ENCODE peak calls at places on chromosome 15, in nine cellular contexts. V is fibroblast of mammary gland, D is left ventricle myocardium inferior, T is heart right ventricle, P is A549, J is progenitor cell of endocrine pancreas, C is astrocyte of the spinal cord, N is H1, W is WERI-Rb-1. L is an unnamed sample.

GRCh38 chr15:24848050-24848449 is 106.7 kb upstream of the SNRPN start:
- DNase-seq in V (peak; percentile 23), D (peak; percentile 39), T (peak; percentile 47), P (peak; percentile 5), J (peak; percentile 31), C (peak; percentile 52), N (no peak), W (peak; percentile 61), L (peak; percentile 56)

GRCh38 chr15:80945605-80946004 is 44.0 kb downstream of the MESD start:
- DNase-seq in V (no peak), D (no peak), T (no peak), P (no peak), J (no peak), C (no peak), N (no peak), W (no peak), L (no peak)

GRCh38 chr15:89114974-89115373 is 26.7 kb downstream of the ABHD2 start:
- DNase-seq in V (peak; percentile 63), D (no peak), T (no peak), P (no peak), J (no peak), C (peak; percentile 81), N (no peak), W (no peak), L (peak; percentile 40)

GRCh38 chr15:85493258-85493657 is 112.9 kb downstream of the AKAP13 start:
- DNase-seq in V (no peak), D (no peak), T (no peak), P (no peak), J (no peak), C (no peak), N (no peak), W (no peak), L (no peak)

GRCh38 chr15:45919806-45920205 is 285.0 kb downstream of the SQOR start:
- DNase-seq in V (peak; percentile 1), D (no peak), T (no peak), P (peak; percentile 39), J (no peak), C (peak; percentile 81), N (no peak), W (no peak), L (peak; percentile 74)

GRCh38 chr15:39599871-39600270 is 19.0 kb downstream of the THBS1 start:
- DNase-seq in V (peak; percentile 32), D (no peak), T (no peak), P (no peak), J (no peak), C (peak; percentile 37), N (no peak), W (no peak), L (peak; percentile 75)

GRCh38 chr15:44163370-44163769 is 31.7 kb downstream of the FRMD5 start:
- DNase-seq in V (peak; percentile 26), D (no peak), T (no peak), P (no peak), J (no peak), C (no peak), N (no peak), W (no peak), L (no peak)

GRCh38 chr15:63514533-63514943 is 10.1 kb downstream of the USP3 start:
- DNase-seq in V (peak; percentile 93), D (no peak), T (no peak), P (peak; percentile 57), J (no peak), C (peak; percentile 58), N (no peak), W (no peak), L (peak; percentile 86)

GRCh38 chr15:53072077-53072476 is 281.9 kb upstream of the ONECUT1 start:
- DNase-seq in V (peak; percentile 51), D (no peak), T (no peak), P (peak; percentile 65), J (peak; percentile 85), C (peak; percentile 17), N (peak; percentile 83), W (peak; percentile 44), L (peak; percentile 6)

GRCh38 chr15:70254186-70254974 is 156.7 kb upstream of the TLE3 start:
- DNase-seq in V (no peak), D (no peak), T (no peak), P (no peak), J (no peak), C (no peak), N (no peak), W (no peak), L (no peak)

DNA sequence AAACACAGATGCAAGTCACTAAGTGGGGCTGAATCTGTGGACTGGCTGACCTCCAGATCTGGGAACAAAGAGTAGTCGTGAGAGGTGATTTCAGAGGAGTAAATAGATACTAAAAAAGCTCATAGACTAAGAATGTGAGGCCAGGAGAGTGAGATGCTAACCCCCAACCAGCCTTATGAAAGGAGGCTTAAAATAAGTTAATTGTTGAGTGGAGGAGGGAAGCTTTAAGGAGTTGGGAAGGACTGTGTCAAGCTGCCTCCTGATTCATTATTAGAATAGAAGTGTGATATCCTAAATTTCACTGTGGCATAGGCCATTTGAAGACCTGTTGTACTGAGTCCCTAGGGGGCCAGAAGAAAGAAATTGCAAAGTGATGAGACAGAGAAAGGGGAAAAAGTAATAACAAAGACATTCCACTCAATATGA is 107.6 kb downstream of the RBPMS2 start:
- DNase-seq in V (peak; percentile 33), D (no peak), T (no peak), P (no peak), J (no peak), C (peak; percentile 81), N (no peak), W (no peak), L (peak; percentile 60)
- TF ChIP-seq CTCF in V (no peak), D (no peak), T (no peak), P (no peak), J (no peak), C (no peak), N (no peak), W (no peak), L (no peak)

GRCh38 chr15:99702895-99703602 is 30.2 kb downstream of the LYSMD4 start:
- DNase-seq in V (no peak), D (no peak), T (no peak), P (no peak), J (no peak), C (no peak), N (no peak), W (no peak), L (peak; percentile 50)

GRCh38 chr15:99707481-99708270 is 25.6 kb downstream of the LYSMD4 start:
- DNase-seq in V (peak; percentile 93), D (no peak), T (no peak), P (no peak), J (no peak), C (peak; percentile 43), N (no peak), W (no peak), L (peak; percentile 79)

GRCh38 chr15:99706557-99707303 is 26.5 kb downstream of the LYSMD4 start:
- DNase-seq in V (peak; percentile 54), D (no peak), T (no peak), P (no peak), J (no peak), C (no peak), N (no peak), W (no peak), L (no peak)

GRCh38 chr15:99704444-99704838 is 28.8 kb downstream of the LYSMD4 start:
- DNase-seq in V (peak; percentile 91), D (no peak), T (no peak), P (peak; percentile 78), J (peak; percentile 21), C (peak; percentile 91), N (no peak), W (no peak), L (peak; percentile 83)

DNA sequence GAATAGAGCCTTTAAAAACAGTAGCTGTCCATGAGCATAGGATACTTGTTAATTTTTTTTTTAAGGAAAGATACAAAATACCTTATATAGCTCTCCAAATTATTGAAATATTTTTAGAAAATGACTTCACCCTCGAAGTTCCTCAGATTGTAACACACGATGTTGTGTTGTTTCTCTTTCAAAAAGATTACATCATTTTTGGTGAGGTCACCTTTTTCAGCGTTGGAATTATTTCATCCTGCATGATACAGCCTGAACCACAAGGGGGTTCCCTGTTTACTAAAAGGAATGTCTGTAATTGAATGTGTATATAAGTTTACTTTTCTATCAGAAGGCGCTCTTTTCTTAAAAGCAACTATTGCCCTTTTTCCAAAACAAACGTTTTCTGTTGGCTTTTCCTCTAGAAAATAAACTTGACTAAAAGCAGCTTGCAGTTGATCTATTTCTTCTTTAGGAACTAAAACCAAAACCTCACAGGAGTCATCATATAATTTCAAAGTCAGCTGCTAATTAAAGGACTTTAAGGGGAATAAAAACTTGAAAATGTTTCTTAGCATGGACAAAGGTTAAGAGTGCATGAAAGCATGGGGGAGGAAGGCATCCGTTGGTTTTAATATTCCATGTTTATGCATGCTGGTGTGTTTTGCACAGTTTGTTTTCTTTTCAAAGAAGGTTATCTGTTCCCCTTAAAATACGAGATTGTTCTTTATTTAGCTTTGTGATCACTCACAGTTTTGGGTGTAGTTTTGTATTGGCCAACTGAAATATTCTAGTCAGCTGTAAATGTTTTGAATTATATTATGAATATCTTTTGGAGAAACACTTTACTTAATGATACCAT is 29.4 kb downstream of the LYSMD4 start:
- DNase-seq in V (peak; percentile 92), D (no peak), T (no peak), P (peak; percentile 62), J (no peak), C (peak; percentile 94), N (no peak), W (no peak), L (peak; percentile 89)
- TF ChIP-seq CTCF in V (peak; percentile 76), D (peak; percentile 78), T (peak; percentile 58), P (peak; percentile 47), J (peak; percentile 60), C (peak; percentile 62), N (no peak), W (peak; percentile 8), L (peak; percentile 73)

GRCh38 chr15:71548317-71548908 is 261.9 kb upstream of the NR2E3 start:
- DNase-seq in V (no peak), D (no peak), T (no peak), P (no peak), J (no peak), C (no peak), N (no peak), W (no peak), L (no peak)
- TF ChIP-seq CTCF in V (no peak), D (no peak), T (no peak), P (no peak), J (no peak), C (no peak), N (no peak), W (no peak), L (no peak)

GRCh38 chr15:31439328-31439727 is 112.7 kb downstream of the KLF13 start:
- DNase-seq in V (peak; percentile 41), D (no peak), T (no peak), P (peak; percentile 80), J (no peak), C (no peak), N (peak; percentile 60), W (peak; percentile 77), L (no peak)

GRCh38 chr15:31440754-31441298 is 114.2 kb downstream of the KLF13 start:
- DNase-seq in V (peak; percentile 56), D (peak; percentile 67), T (peak; percentile 76), P (no peak), J (no peak), C (peak; percentile 14), N (no peak), W (no peak), L (peak; percentile 41)

GRCh38 chr15:31444844-31445243 is 118.2 kb downstream of the KLF13 start:
- DNase-seq in V (no peak), D (no peak), T (no peak), P (no peak), J (no peak), C (no peak), N (no peak), W (no peak), L (no peak)

GRCh38 chr15:31438601-31439265 is 112.1 kb downstream of the KLF13 start:
- DNase-seq in V (no peak), D (no peak), T (no peak), P (no peak), J (no peak), C (no peak), N (no peak), W (no peak), L (no peak)

GRCh38 chr15:31442203-31443090 is 115.8 kb downstream of the KLF13 start:
- DNase-seq in V (peak; percentile 98), D (no peak), T (peak; percentile 35), P (peak; percentile 51), J (no peak), C (peak; percentile 84), N (no peak), W (peak; percentile 79), L (peak; percentile 97)
- TF ChIP-seq CTCF in V (peak; percentile 64), D (peak; percentile 35), T (peak; percentile 10), P (peak; percentile 12), J (no peak), C (peak; percentile 29), N (peak; percentile 29), W (peak; percentile 54), L (peak; percentile 59)